ENCODE peak calls at places on chromosomes 16 and 17, in eight cellular contexts. X, G, D, I, Y, F, S and Q are unnamed samples.

GRCh38 chr17:75980188-75981018 is 1.4 kb downstream of the TEN1 start:
- DNase-seq in S (no peak), F (no peak), D (no peak), I (no peak), X (peak), G (no peak), Y (no peak), Q (no peak)

GRCh38 chr16:28317040-28317880 is 24.9 kb downstream of the SBK1 start:
- DNase-seq in D (no peak), F (peak), X (peak), I (peak), G (peak), S (peak), Y (peak), Q (no peak)

GRCh38 chr17:33113281-33114010 is 121.8 kb downstream of the SPACA3 start:
- DNase-seq in F (no peak), S (peak), G (no peak), D (no peak), X (no peak), I (no peak), Y (no peak), Q (no peak)

GRCh38 chr16:10965440-10966039 is 21.2 kb downstream of the CLEC16A start:
- DNase-seq in Y (no peak), X (peak), F (no peak), S (no peak), I (no peak), G (no peak), D (peak), Q (no peak)

GRCh38 chr17:43338886-43339516 is 59.8 kb upstream of the ARL4D start:
- DNase-seq in X (no peak), F (no peak), S (no peak), G (peak), D (no peak), I (peak), Y (peak), Q (peak)

GRCh38 chr17:77002103-77003045 is 134.2 kb downstream of the MGAT5B start:
- DNase-seq in X (no peak), D (no peak), I (peak), F (peak), G (no peak), Y (no peak), S (peak), Q (no peak)

GRCh38 chr17:81416612-81417011 is 21.4 kb downstream of the BAHCC1 start:
- DNase-seq in G (no peak), D (no peak), X (no peak), I (no peak), Y (no peak), F (no peak), S (no peak), Q (no peak)

GRCh38 chr16:64629622-64630021 is 492.2 kb downstream of the CDH11 start:
- DNase-seq in D (no peak), X (no peak), F (no peak), G (no peak), Y (no peak), S (no peak), I (no peak), Q (no peak)

GRCh38 chr16:27333549-27333948 is 19.8 kb downstream of the IL4R start:
- DNase-seq in Y (no peak), G (no peak), X (no peak), D (no peak), S (no peak), I (no peak), F (no peak), Q (no peak)

GRCh38 chr17:58920773-58921172 is 165.1 kb downstream of the PPM1E start:
- DNase-seq in F (no peak), Y (no peak), G (no peak), I (no peak), D (peak), S (no peak), X (no peak), Q (no peak)
- H3K9ac ChIP-seq in F (no peak), Y (no peak), G (no peak), I (no peak), D (no peak), S (no peak), X (no peak), Q (no peak)

GRCh38 chr16:17078950-17079631 is 391.7 kb downstream of the XYLT1 start:
- DNase-seq in S (peak), Y (no peak), D (no peak), I (no peak), X (no peak), F (no peak), G (no peak), Q (no peak)

GRCh38 chr16:17080105-17080504 is 390.7 kb downstream of the XYLT1 start:
- DNase-seq in D (no peak), F (no peak), S (no peak), X (no peak), I (no peak), Y (no peak), G (no peak), Q (no peak)

GRCh38 chr16:17084134-17084533 is 386.6 kb downstream of the XYLT1 start:
- DNase-seq in G (no peak), F (no peak), D (no peak), X (no peak), S (no peak), I (no peak), Y (no peak), Q (no peak)

GRCh38 chr16:17082126-17082882 is 388.5 kb downstream of the XYLT1 start:
- DNase-seq in S (no peak), F (no peak), D (no peak), G (no peak), Y (no peak), X (peak), I (no peak), Q (no peak)

GRCh38 chr16:17083628-17084027 is 387.1 kb downstream of the XYLT1 start:
- DNase-seq in F (no peak), I (no peak), S (no peak), Y (no peak), D (no peak), G (no peak), X (no peak), Q (no peak)
- TF ChIP-seq POLR2AphosphoS5 in F (no peak), I (no peak), S (no peak), Y (no peak), D (no peak), G (peak), X (no peak), Q (no peak)

GRCh38 chr17:2706911-2707510 is 4.6 kb downstream of the CLUH start:
- DNase-seq in G (no peak), S (no peak), I (no peak), X (no peak), Y (no peak), D (no peak), F (no peak), Q (no peak)
- H3K9ac ChIP-seq in G (no peak), S (no peak), I (no peak), X (peak), Y (no peak), D (no peak), F (no peak), Q (no peak)

DNA sequence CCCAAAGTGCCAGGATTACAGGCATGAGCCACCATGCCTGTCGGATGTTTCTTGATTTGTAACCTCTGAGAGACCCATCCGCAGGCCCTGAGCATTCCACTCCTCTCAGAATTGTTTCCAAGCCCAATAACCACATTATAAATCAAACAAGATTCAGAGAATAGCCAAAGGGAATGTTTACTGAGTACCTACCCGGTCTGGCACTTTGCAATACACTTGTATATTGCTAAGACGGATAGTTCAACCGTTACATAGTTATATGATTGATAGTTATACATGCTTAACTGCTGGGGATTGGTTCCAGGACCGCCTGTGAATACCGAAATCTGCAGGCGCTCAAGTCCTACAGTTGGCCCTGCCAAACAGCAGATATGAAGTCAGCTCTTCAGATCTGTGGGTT is 3.0 kb upstream of the KAT8 start:
- DNase-seq in Y (no peak), I (no peak), F (no peak), D (no peak), X (no peak), G (no peak), S (no peak), Q (no peak)
- TF ChIP-seq POLR2AphosphoS5 in Y (no peak), I (no peak), F (no peak), D (no peak), X (no peak), G (no peak), S (no peak), Q (no peak)

GRCh38 chr17:29089601-29090044 is 46.7 kb downstream of the PIPOX start:
- DNase-seq in I (no peak), Y (no peak), X (no peak), S (no peak), D (no peak), G (no peak), F (no peak), Q (no peak)
- H3K9ac ChIP-seq in I (no peak), Y (no peak), X (peak), S (no peak), D (no peak), G (no peak), F (no peak), Q (no peak)

DNA sequence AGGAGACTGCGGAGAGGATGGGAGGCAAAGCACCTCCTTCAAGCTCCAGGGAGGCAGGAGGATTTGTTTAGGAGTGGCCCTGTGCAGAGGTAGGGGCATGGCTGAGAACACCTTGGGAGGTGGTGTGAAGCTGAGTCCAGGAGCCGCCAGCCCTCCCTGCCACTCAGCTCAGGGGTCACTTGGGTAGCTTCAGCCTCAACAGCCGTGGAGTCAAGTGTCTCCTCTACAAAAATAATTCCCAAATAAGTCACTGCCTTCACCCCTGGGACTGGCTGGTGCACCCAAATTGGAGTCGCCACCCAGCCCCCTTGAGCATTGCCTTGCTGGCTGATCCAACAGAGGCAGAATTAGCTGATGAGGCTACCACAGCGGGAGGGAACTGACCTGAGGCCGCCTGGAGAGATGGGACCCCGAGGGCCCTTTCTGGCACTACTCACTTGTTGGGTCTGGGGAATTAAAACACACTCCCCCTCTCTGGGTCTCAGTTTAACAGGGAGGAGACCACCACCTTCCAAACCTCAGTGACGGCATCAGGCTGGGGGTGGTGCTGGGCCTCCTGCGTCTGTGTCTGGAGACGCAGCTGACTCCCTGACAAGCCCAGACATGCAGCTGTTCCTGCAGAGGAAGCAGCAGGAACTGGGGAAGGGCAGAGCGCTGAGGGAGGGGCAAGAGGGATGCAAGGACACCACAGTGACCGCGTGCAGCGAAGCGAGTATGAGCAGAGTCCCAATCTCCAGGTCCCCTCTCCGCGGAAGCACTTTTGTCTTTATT is 87.9 kb upstream of the TOB1 start:
- DNase-seq in S (peak), F (no peak), G (no peak), I (no peak), X (no peak), Y (peak), D (no peak), Q (no peak)
- TF ChIP-seq POLR2AphosphoS5 in S (peak), F (no peak), G (no peak), I (no peak), X (no peak), Y (no peak), D (no peak), Q (no peak)

DNA sequence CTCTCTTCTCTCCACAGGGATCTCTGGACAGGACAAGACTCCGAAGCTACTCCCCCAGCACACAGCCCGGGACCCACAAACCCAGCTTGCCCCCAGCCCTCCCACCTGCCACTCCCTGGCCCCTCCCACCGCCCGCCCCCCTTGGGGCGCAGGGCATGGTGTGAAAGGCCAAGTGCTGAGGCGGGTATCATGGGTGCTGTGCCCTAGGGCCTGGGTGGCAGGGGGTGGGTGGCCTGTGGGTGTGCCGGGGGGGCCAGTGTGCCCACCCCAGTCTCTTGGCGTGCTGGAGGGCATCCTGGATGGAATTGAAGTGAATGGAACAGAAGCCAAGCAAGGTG is 11.4 kb downstream of the THRA start:
- DNase-seq in Y (no peak), F (no peak), X (no peak), G (no peak), D (no peak), I (no peak), S (no peak), Q (no peak)
- H3K9ac ChIP-seq in Y (no peak), F (no peak), X (no peak), G (no peak), D (no peak), I (no peak), S (no peak), Q (no peak)

DNA sequence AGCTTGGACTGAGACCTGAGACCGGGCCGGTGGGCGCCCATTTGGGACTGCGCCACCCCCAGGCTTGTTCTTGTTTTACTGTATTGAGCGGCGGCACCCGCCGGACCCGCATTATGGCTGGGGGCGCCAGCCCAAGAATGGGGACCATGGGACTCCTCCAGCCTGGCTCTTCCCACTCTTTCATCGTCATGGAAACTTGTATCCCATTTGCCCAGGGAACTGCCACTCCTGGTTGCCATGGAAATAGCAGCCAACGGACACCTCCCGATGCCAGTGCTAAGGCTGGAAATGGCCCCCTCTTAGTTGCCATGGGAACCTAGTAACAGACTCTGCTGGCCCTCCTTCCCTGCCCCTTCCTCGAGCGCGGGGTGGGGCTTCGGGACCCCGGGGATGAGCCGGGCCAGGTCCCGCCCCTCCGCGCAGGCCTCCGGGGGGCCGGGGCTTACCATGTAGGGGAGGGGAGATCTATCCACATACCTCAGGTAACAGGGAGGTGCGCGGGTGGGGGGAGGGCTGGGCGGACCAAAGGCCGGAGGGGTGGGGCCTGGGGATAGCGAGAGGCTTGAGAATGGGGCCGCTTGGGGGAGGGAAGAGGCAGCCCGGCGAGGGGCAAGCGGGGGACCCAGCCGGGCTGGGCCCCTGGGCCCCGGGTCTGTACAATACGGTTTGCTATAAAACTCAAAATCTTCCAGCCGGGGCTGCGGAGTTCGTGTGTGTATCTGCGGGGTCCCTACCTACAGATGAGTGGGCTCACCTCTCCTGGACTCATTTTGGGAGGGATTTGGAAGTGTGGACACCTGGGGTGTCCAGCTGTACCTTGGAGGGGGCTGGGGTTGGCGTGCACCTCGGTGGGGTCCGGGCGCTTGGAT is 547 bp upstream of the ORAI3 start:
- DNase-seq in Y (peak), X (peak), I (peak), S (peak), D (no peak), G (peak), F (peak), Q (peak)
- TF ChIP-seq POLR2AphosphoS5 in Y (no peak), X (no peak), I (no peak), S (peak), D (no peak), G (peak), F (peak), Q (no peak)

GRCh38 chr16:84511180-84511800 is 6.8 kb upstream of the MEAK7 start:
- DNase-seq in Y (peak), G (peak), S (peak), X (peak), D (peak), F (peak), I (peak), Q (no peak)
- H3K9ac ChIP-seq in Y (no peak), G (no peak), S (no peak), X (no peak), D (peak), F (peak), I (no peak), Q (no peak)